ENCODE peak calls at places on chromosomes 6 and 20, in four cellular contexts. V is NCI-H748 treated with DMSO at 0.1 percent for 48 hours, Z is psoas muscle, M is aorta. I is an unnamed sample.

GRCh38 chr6:52504778-52505127 is 72.1 kb downstream of the TRAM2 start:
- DNase-seq in V (no peak), Z (no peak), M (no peak), I (no peak)

GRCh38 chr20:32006841-32007786 is 3.1 kb upstream of the CCM2L start:
- DNase-seq in V (peak), Z (no peak), M (no peak), I (no peak)

GRCh38 chr6:129637340-129638054 is 72.5 kb downstream of the ARHGAP18 start:
- DNase-seq in V (peak), Z (no peak), M (no peak), I (no peak)

GRCh38 chr20:40049838-40050237 is 639.2 kb downstream of the MAFB start:
- DNase-seq in V (no peak), Z (no peak), M (no peak), I (no peak)

GRCh38 chr20:60100780-60101179 is 142.6 kb downstream of the CDH26 start:
- DNase-seq in V (no peak), Z (no peak), M (no peak), I (no peak)

GRCh38 chr6:147614501-147614900 is 106.0 kb downstream of the SAMD5 start:
- DNase-seq in V (no peak), Z (no peak), M (no peak), I (no peak)

GRCh38 chr20:57964011-57964862 is 254.4 kb upstream of the PMEPA1 start:
- DNase-seq in V (no peak), Z (peak), M (peak), I (no peak)

GRCh38 chr6:38091626-38092025 is 272.1 kb downstream of the ZFAND3 start:
- DNase-seq in V (no peak), Z (no peak), M (no peak), I (no peak)

GRCh38 chr6:17984822-17985660 is 2.4 kb downstream of the KIF13A start:
- DNase-seq in V (no peak), Z (no peak), M (no peak), I (peak)

GRCh38 chr6:168165891-168166290 is 86.9 kb upstream of the FRMD1 start:
- DNase-seq in V (no peak), Z (no peak), M (no peak), I (no peak)

GRCh38 chr6:99467509-99468106 is 42.5 kb upstream of the PNISR start:
- DNase-seq in V (peak), Z (no peak), M (no peak), I (peak)

GRCh38 chr6:109083657-109084056 is 11.0 kb downstream of the SESN1 start:
- DNase-seq in V (no peak), Z (no peak), M (no peak), I (no peak)

GRCh38 chr6:16757332-16757731 is 3.9 kb downstream of the ATXN1 start:
- DNase-seq in V (no peak), Z (no peak), M (no peak), I (no peak)

GRCh38 chr20:18705490-18705889 is 108.1 kb upstream of the SCP2D1 start:
- DNase-seq in V (no peak), Z (no peak), M (no peak), I (no peak)

GRCh38 chr6:129567374-129567773 is 142.6 kb downstream of the ARHGAP18 start:
- DNase-seq in V (no peak), Z (no peak), M (no peak), I (no peak)

GRCh38 chr6:155328539-155329459 is 14.5 kb upstream of the TFB1M start:
- DNase-seq in V (peak), Z (no peak), M (no peak), I (peak)

GRCh38 chr6:37053683-37054082 is 48.2 kb downstream of the FGD2 start:
- DNase-seq in V (no peak), Z (no peak), M (no peak), I (no peak)

GRCh38 chr6:95091823-95092436 is 485.4 kb upstream of the MANEA start:
- DNase-seq in V (peak), Z (no peak), M (no peak), I (peak)